ENCODE peak calls at places on chromosome 16, in five cellular contexts. B is activated gamma-delta T cell treated with anti-CD3 and anti-CD28 coated beads, Interleukin-2, amount 50 U/mL, for 16 hours; U is NCI-H1092 treated with DMSO at 0.1 percent for 48 hours; W is T-helper 9 cell; E is sciatic nerve. Q is an unnamed sample.

GRCh38 chr16:75420987-75421819 is 12.1 kb downstream of the CFDP1 start:
- DNase-seq in B (no peak), U (no peak), W (no peak), E (peak), Q (no peak)

GRCh38 chr16:12439443-12440232 is 364.0 kb downstream of the CPPED1 start:
- DNase-seq in B (no peak), U (peak), W (no peak), E (no peak), Q (no peak)

GRCh38 chr16:87380875-87381274 is 2.7 kb downstream of the FBXO31 start:
- DNase-seq in B (no peak), U (no peak), W (no peak), E (no peak), Q (no peak)

GRCh38 chr16:87062569-87063442 is 254.4 kb downstream of the C16orf95 start:
- DNase-seq in B (peak), U (peak), W (peak), E (peak), Q (no peak)

GRCh38 chr16:79994413-79994812 is 393.9 kb upstream of the MAF start:
- DNase-seq in B (no peak), U (no peak), W (no peak), E (no peak), Q (no peak)

GRCh38 chr16:27529962-27530361 is 19.8 kb downstream of the GTF3C1 start:
- DNase-seq in B (no peak), U (no peak), W (no peak), E (no peak), Q (no peak)

GRCh38 chr16:30941600-30942420 is 7.1 kb upstream of the ORAI3 start:
- DNase-seq in B (peak), U (peak), W (peak), E (no peak), Q (peak)

GRCh38 chr16:11255737-11256656 is at the start of gene SOCS1:
- DNase-seq in B (peak), U (peak), W (peak), E (peak), Q (peak)

GRCh38 chr16:49095539-49095938 is 186.1 kb downstream of the CBLN1 start:
- DNase-seq in B (no peak), U (no peak), W (no peak), E (no peak), Q (no peak)

GRCh38 chr16:84529607-84530006 is 25.1 kb upstream of the MEAK7 start:
- DNase-seq in B (no peak), U (no peak), W (no peak), E (no peak), Q (no peak)

GRCh38 chr16:67154578-67155304 is 3.9 kb upstream of the B3GNT9 start:
- DNase-seq in B (no peak), U (no peak), W (no peak), E (no peak), Q (no peak)

GRCh38 chr16:20849587-20850390 is 43.5 kb downstream of the REXO5 start:
- DNase-seq in B (peak), U (peak), W (peak), E (peak), Q (peak)

GRCh38 chr16:87123356-87124001 is 193.7 kb downstream of the C16orf95 start:
- DNase-seq in B (no peak), U (no peak), W (no peak), E (no peak), Q (no peak)

GRCh38 chr16:10611825-10612342 is 31.5 kb upstream of the EMP2 start:
- DNase-seq in B (no peak), U (no peak), W (no peak), E (no peak), Q (no peak)

GRCh38 chr16:68884867-68885266 is 41.5 kb downstream of the TANGO6 start:
- DNase-seq in B (no peak), U (peak), W (no peak), E (no peak), Q (no peak)

GRCh38 chr16:31253642-31254045 is 6.1 kb upstream of the ITGAM start:
- DNase-seq in B (no peak), U (no peak), W (no peak), E (no peak), Q (peak)

GRCh38 chr16:72969812-72970211 is 78.1 kb downstream of the ZFHX3 start:
- DNase-seq in B (no peak), U (no peak), W (no peak), E (no peak), Q (no peak)

GRCh38 chr16:79644977-79645667 is 44.6 kb upstream of the MAF start:
- DNase-seq in B (no peak), U (no peak), W (no peak), E (no peak), Q (no peak)

GRCh38 chr16:12673466-12673865 is 130.2 kb downstream of the CPPED1 start:
- DNase-seq in B (no peak), U (no peak), W (no peak), E (no peak), Q (no peak)

GRCh38 chr16:13254998-13255614 is 353.7 kb downstream of the SHISA9 start:
- DNase-seq in B (no peak), U (no peak), W (no peak), E (no peak), Q (no peak)

GRCh38 chr16:2212362-2213324 is 2.0 kb upstream of the BRICD5 start:
- DNase-seq in B (no peak), U (no peak), W (no peak), E (no peak), Q (no peak)

GRCh38 chr16:89687092-89687940 is 827 bp downstream of the CDK10 start:
- DNase-seq in B (no peak), U (peak), W (no peak), E (no peak), Q (no peak)

GRCh38 chr16:26563018-26563417 is 503.7 kb upstream of the C16orf82 start:
- DNase-seq in B (no peak), U (no peak), W (no peak), E (no peak), Q (no peak)

GRCh38 chr16:49469323-49469670 is 95.7 kb downstream of the C16orf78 start:
- DNase-seq in B (no peak), U (no peak), W (no peak), E (no peak), Q (peak)

GRCh38 chr16:10879681-10880589 is 2.9 kb downstream of the CIITA start:
- DNase-seq in B (no peak), U (no peak), W (no peak), E (no peak), Q (no peak)

GRCh38 chr16:9275816-9276354 is 184.4 kb downstream of the HAPSTR1 start:
- DNase-seq in B (no peak), U (no peak), W (no peak), E (no peak), Q (no peak)

GRCh38 chr16:79286646-79287423 is 313.7 kb downstream of the MAF start:
- DNase-seq in B (no peak), U (peak), W (peak), E (peak), Q (no peak)

GRCh38 chr16:14564881-14565687 is 65.0 kb downstream of the PARN start:
- DNase-seq in B (no peak), U (peak), W (no peak), E (no peak), Q (no peak)

GRCh38 chr16:86061771-86062170 is 162.8 kb downstream of the IRF8 start:
- DNase-seq in B (no peak), U (no peak), W (no peak), E (no peak), Q (no peak)

GRCh38 chr16:56212144-56212543 is 20.9 kb downstream of the GNAO1 start:
- DNase-seq in B (no peak), U (no peak), W (no peak), E (no peak), Q (no peak)

GRCh38 chr16:80803341-80804060 is 897 bp downstream of the CDYL2 start:
- DNase-seq in B (peak), U (no peak), W (peak), E (peak), Q (no peak)

GRCh38 chr16:84283314-84284167 is 11.1 kb upstream of the WFDC1 start:
- DNase-seq in B (no peak), U (no peak), W (no peak), E (no peak), Q (no peak)

GRCh38 chr16:48452991-48453760 is 68.0 kb upstream of the SIAH1 start:
- DNase-seq in B (no peak), U (no peak), W (no peak), E (no peak), Q (no peak)

GRCh38 chr16:30132591-30132990 is 9.6 kb upstream of the MAPK3 start:
- DNase-seq in B (no peak), U (no peak), W (no peak), E (no peak), Q (no peak)